ENCODE peak calls at places on chromosomes 16 and 17, in seven cellular contexts. E is body of pancreas, C is iPS-NIHi11, N is lower leg skin, Z is stomach, P is amniotic stem cell, G is GM06990. X is an unnamed sample.

GRCh38 chr16:8753411-8754054 is 43.9 kb downstream of the TMEM186 start:
- DNase-seq in P (no peak), G (no peak), Z (peak; percentile 38), E (peak; percentile 61), C (no peak), N (no peak), X (no peak)

GRCh38 chr16:10150906-10151305 is 31.3 kb downstream of the GRIN2A start:
- DNase-seq in E (no peak), C (no peak), P (no peak), Z (no peak), G (no peak), N (no peak), X (no peak)

GRCh38 chr17:56978441-56979090 is 635 bp downstream of the SCPEP1 start:
- DNase-seq in P (no peak), G (peak; percentile 16), N (peak; percentile 10), E (no peak), C (no peak), Z (no peak), X (no peak)

GRCh38 chr17:17774009-17774881 is 62.5 kb downstream of the SREBF1 start:
- DNase-seq in G (no peak), E (peak; percentile 72), P (no peak), C (no peak), Z (peak; percentile 80), N (no peak), X (no peak)

GRCh38 chr16:70490261-70490660 is 33.1 kb downstream of the COG4 start:
- DNase-seq in E (peak; percentile 30), C (no peak), P (no peak), N (no peak), Z (no peak), G (no peak), X (no peak)

GRCh38 chr17:73647767-73648542 is 3.7 kb upstream of the SDK2 start:
- DNase-seq in P (no peak), C (no peak), N (no peak), Z (peak; percentile 18), E (no peak), G (no peak), X (no peak)

GRCh38 chr17:42042598-42043319 is 7.6 kb downstream of the C17orf113 start:
- DNase-seq in N (no peak), E (peak; percentile 82), Z (no peak), C (no peak), G (no peak), P (no peak), X (no peak)

GRCh38 chr17:43106552-43106951 is 18.6 kb downstream of the BRCA1 start:
- DNase-seq in P (no peak), Z (no peak), N (no peak), E (no peak), C (no peak), G (no peak), X (no peak)

GRCh38 chr16:72884037-72884436 is 163.9 kb downstream of the ZFHX3 start:
- DNase-seq in Z (no peak), N (no peak), E (no peak), C (no peak), G (no peak), P (no peak), X (no peak)

GRCh38 chr17:58706351-58707140 is 14.1 kb downstream of the RAD51C start:
- DNase-seq in E (no peak), Z (no peak), N (no peak), C (no peak), P (no peak), G (peak; percentile 38), X (no peak)

GRCh38 chr17:31677036-31677435 is 182.0 kb downstream of the COPRS start:
- DNase-seq in E (no peak), C (no peak), G (no peak), Z (no peak), P (no peak), N (no peak), X (no peak)

GRCh38 chr17:42248351-42249179 is 27.6 kb downstream of the STAT5B start:
- DNase-seq in P (no peak), G (peak; percentile 48), N (peak; percentile 89), E (peak; percentile 96), Z (peak; percentile 81), C (no peak), X (peak; percentile 89)

GRCh38 chr16:86128246-86128645 is 229.3 kb downstream of the IRF8 start:
- DNase-seq in N (no peak), P (no peak), G (no peak), Z (no peak), C (no peak), E (no peak), X (no peak)

GRCh38 chr16:23486480-23486879 is 23.8 kb downstream of the GGA2 start:
- DNase-seq in G (no peak), E (peak; percentile 61), Z (no peak), P (no peak), N (no peak), C (no peak), X (no peak)

GRCh38 chr16:70738083-70738977 is 52.5 kb upstream of the MTSS2 start:
- DNase-seq in E (peak; percentile 49), Z (peak; percentile 43), G (no peak), P (peak; percentile 31), C (peak; percentile 86), N (no peak), X (peak; percentile 59)

GRCh38 chr17:47915667-47916242 is 19.7 kb downstream of the SP2 start:
- DNase-seq in P (no peak), Z (no peak), C (no peak), G (no peak), N (no peak), E (no peak), X (no peak)

GRCh38 chr17:80720624-80721577 is 176.3 kb downstream of the RPTOR start:
- DNase-seq in Z (peak; percentile 37), E (peak; percentile 26), N (no peak), P (no peak), C (no peak), G (no peak), X (no peak)

GRCh38 chr17:11326492-11326891 is 85.5 kb downstream of the SHISA6 start:
- DNase-seq in Z (no peak), E (no peak), P (no peak), N (no peak), G (no peak), C (no peak), X (no peak)

GRCh38 chr17:38350035-38350434 is 1.6 kb upstream of the SOCS7 start:
- DNase-seq in C (no peak), G (no peak), E (no peak), N (no peak), P (no peak), Z (no peak), X (no peak)

GRCh38 chr16:1832831-1833454 is 5.9 kb downstream of the FAHD1 start:
- DNase-seq in C (no peak), G (no peak), E (no peak), P (no peak), N (no peak), Z (no peak), X (no peak)

GRCh38 chr17:75998327-75998795 is 2.3 kb upstream of the CDK3 start:
- DNase-seq in N (no peak), E (no peak), C (peak; percentile 4), P (no peak), G (no peak), Z (no peak), X (no peak)

GRCh38 chr17:55177159-55177913 is 87.4 kb upstream of the HLF start:
- DNase-seq in E (peak; percentile 23), Z (no peak), P (no peak), G (no peak), C (peak; percentile 12), N (no peak), X (no peak)

GRCh38 chr17:1110844-1111598 is 68.8 kb downstream of the ABR start:
- DNase-seq in E (peak; percentile 70), P (peak; percentile 73), N (no peak), C (peak; percentile 42), G (no peak), Z (no peak), X (peak; percentile 44)

GRCh38 chr16:10521681-10522274 is 58.6 kb downstream of the EMP2 start:
- DNase-seq in N (peak; percentile 60), C (peak; percentile 78), P (peak; percentile 3), Z (peak; percentile 65), E (peak; percentile 71), G (no peak), X (peak; percentile 72)

GRCh38 chr16:67104845-67105244 is 4.9 kb upstream of the PHAF1 start:
- DNase-seq in C (no peak), Z (no peak), N (no peak), G (no peak), E (peak; percentile 11), P (no peak), X (peak; percentile 60)

GRCh38 chr16:19138601-19139000 is 24.8 kb downstream of the ITPRIPL2 start:
- DNase-seq in Z (peak; percentile 45), P (no peak), E (peak; percentile 75), G (no peak), N (peak; percentile 96), C (peak; percentile 42), X (peak; percentile 75)

X was measured in mucosa of gallbladder.